ENCODE peak calls at places on chromosomes 11 and 22, in eight cellular contexts. B is COLO829, L is frontal cortex, A is upper lobe of right lung, J is endothelial cell of umbilical vein, F is head of caudate nucleus, D is fibroblast of pulmonary artery, E is SJSA1. U is an unnamed sample.

GRCh38 chr22:19174106-19175025 is 4.2 kb downstream of the SLC25A1 start:
- DNase-seq in A (no peak), E (no peak), B (no peak), J (no peak), L (no peak), F (no peak), D (peak), U (no peak)

GRCh38 chr22:28137036-28137435 is 218.0 kb upstream of the PITPNB start:
- DNase-seq in B (no peak), E (no peak), D (no peak), A (no peak), F (no peak), J (no peak), L (no peak), U (no peak)

GRCh38 chr11:85748455-85748891 is 62.5 kb downstream of the SYTL2 start:
- DNase-seq in L (no peak), D (no peak), B (no peak), E (no peak), J (no peak), A (no peak), F (no peak), U (no peak)

GRCh38 chr11:3622521-3622920 is 19.3 kb downstream of the ART5 start:
- DNase-seq in D (no peak), E (no peak), J (no peak), A (peak), F (no peak), L (no peak), B (no peak), U (no peak)

GRCh38 chr22:46823248-46823647 is 60.8 kb downstream of the TBC1D22A start:
- DNase-seq in A (no peak), E (no peak), D (no peak), J (no peak), L (no peak), F (no peak), B (no peak), U (no peak)

GRCh38 chr11:2732261-2732939 is 32.6 kb upstream of the KCNQ1OT1 start:
- DNase-seq in D (no peak), B (peak), L (peak), E (no peak), F (peak), A (no peak), J (no peak), U (peak)

GRCh38 chr11:46675288-46675851 is 25.0 kb downstream of the ARHGAP1 start:
- DNase-seq in E (no peak), A (peak), B (no peak), D (peak), F (no peak), J (no peak), L (no peak), U (no peak)

GRCh38 chr11:106133529-106133928 is 56.1 kb downstream of the AASDHPPT start:
- DNase-seq in J (peak), D (no peak), F (no peak), E (no peak), B (no peak), L (no peak), A (no peak), U (no peak)

GRCh38 chr11:64534950-64535349 is 56.1 kb upstream of the SLC22A12 start:
- DNase-seq in E (no peak), A (no peak), J (no peak), B (no peak), D (no peak), F (no peak), L (no peak), U (no peak)

GRCh38 chr22:49889071-49889470 is 29.2 kb downstream of the ALG12 start:
- DNase-seq in B (no peak), E (no peak), L (no peak), A (no peak), J (no peak), F (no peak), D (no peak), U (peak)

GRCh38 chr22:46737976-46738641 is at the start of gene CERK:
- DNase-seq in B (no peak), L (peak), E (peak), A (peak), J (peak), F (peak), D (peak), U (peak)

GRCh38 chr22:26669060-26669481 is 11.7 kb downstream of the MIAT start:
- DNase-seq in B (no peak), E (no peak), J (peak), A (no peak), F (peak), D (peak), L (no peak), U (no peak)

GRCh38 chr11:64429970-64430369 is 71.0 kb downstream of the RPS6KA4 start:
- DNase-seq in D (no peak), F (no peak), L (no peak), E (no peak), B (no peak), A (no peak), J (no peak), U (no peak)

GRCh38 chr22:42699281-42699681 is 21.4 kb downstream of the A4GALT start:
- DNase-seq in F (no peak), D (no peak), E (peak), B (no peak), J (no peak), A (no peak), L (no peak), U (no peak)

GRCh38 chr11:131928992-131929391 is 558.6 kb downstream of the NTM start:
- DNase-seq in D (no peak), L (no peak), E (no peak), J (no peak), F (peak), B (no peak), A (peak), U (no peak)

GRCh38 chr11:33976351-33977199 is 75.0 kb upstream of the CAPRIN1 start:
- DNase-seq in A (no peak), E (no peak), F (no peak), B (no peak), L (no peak), D (peak), J (no peak), U (no peak)

GRCh38 chr11:118180300-118180703 is 3.9 kb upstream of the SCN2B start:
- DNase-seq in L (peak), D (peak), F (peak), B (no peak), A (no peak), E (no peak), J (no peak), U (peak)

GRCh38 chr22:36156515-36157419 is 3.8 kb downstream of the APOL3 start:
- DNase-seq in L (peak), D (peak), A (peak), B (peak), J (peak), E (peak), F (peak), U (peak)